ENCODE peak calls at places on chromosomes 1 and 21, in eight cellular contexts. M is mucosa of descending colon, C is GM12865, O is SJSA1, A is lower leg skin, Y is lung, B is fibroblast of lung, D is cardiac muscle cell. E is an unnamed sample.

GRCh38 chr1:33167650-33168447 is 14.0 kb downstream of the TRIM62 start:
- DNase-seq in M (no peak), C (no peak), O (no peak), A (no peak), Y (no peak), B (peak), D (no peak), E (no peak)

GRCh38 chr1:178120088-178120487 is 26.2 kb downstream of the RASAL2 start:
- DNase-seq in M (no peak), C (no peak), O (no peak), A (no peak), Y (no peak), B (no peak), D (no peak), E (no peak)

GRCh38 chr1:75366595-75366994 is 232.4 kb downstream of the LHX8 start:
- DNase-seq in M (no peak), C (no peak), O (no peak), A (no peak), Y (no peak), B (no peak), D (no peak), E (no peak)

GRCh38 chr1:70277875-70278274 is 56.7 kb downstream of the SRSF11 start:
- DNase-seq in M (no peak), C (no peak), O (no peak), A (no peak), Y (no peak), B (no peak), D (no peak), E (no peak)

GRCh38 chr1:86703696-86704455 is 500 bp upstream of the SH3GLB1 start:
- DNase-seq in M (no peak), C (peak), O (no peak), A (no peak), Y (peak), B (peak), D (no peak), E (no peak)

GRCh38 chr1:239831577-239832355 is 259.9 kb upstream of the FMN2 start:
- DNase-seq in M (no peak), C (no peak), O (no peak), A (no peak), Y (no peak), B (no peak), D (no peak), E (no peak)

GRCh38 chr1:97412155-97412554 is 508.7 kb downstream of the DPYD start:
- DNase-seq in M (no peak), C (no peak), O (no peak), A (no peak), Y (no peak), B (peak), D (no peak), E (no peak)

GRCh38 chr1:202240956-202241355 is 47.4 kb downstream of the LGR6 start:
- DNase-seq in M (no peak), C (no peak), O (no peak), A (no peak), Y (no peak), B (no peak), D (no peak), E (no peak)

GRCh38 chr1:18778437-18778836 is 81.0 kb downstream of the TAS1R2 start:
- DNase-seq in M (no peak), C (no peak), O (no peak), A (no peak), Y (no peak), B (no peak), D (no peak), E (no peak)

GRCh38 chr21:45972353-45972715 is 9.2 kb upstream of the COL6A1 start:
- DNase-seq in M (peak), C (no peak), O (peak), A (peak), Y (no peak), B (no peak), D (no peak), E (no peak)

GRCh38 chr1:4691766-4692405 is 37.5 kb downstream of the AJAP1 start:
- DNase-seq in M (no peak), C (no peak), O (no peak), A (no peak), Y (no peak), B (no peak), D (no peak), E (no peak)

GRCh38 chr1:236150291-236150940 is 8.1 kb downstream of the GPR137B start:
- DNase-seq in M (no peak), C (peak), O (no peak), A (peak), Y (no peak), B (no peak), D (no peak), E (no peak)

GRCh38 chr1:119737040-119737682 is 25.4 kb downstream of the PHGDH start:
- DNase-seq in M (peak), C (no peak), O (no peak), A (no peak), Y (no peak), B (peak), D (peak), E (no peak)

GRCh38 chr1:96234299-96234698 is 487.3 kb upstream of the PTBP2 start:
- DNase-seq in M (no peak), C (no peak), O (no peak), A (peak), Y (peak), B (peak), D (peak), E (no peak)

GRCh38 chr1:223199094-223199647 is 56.1 kb upstream of the TLR5 start:
- DNase-seq in M (no peak), C (no peak), O (no peak), A (no peak), Y (no peak), B (peak), D (no peak), E (no peak)

GRCh38 chr1:40806724-40807675 is 23.4 kb downstream of the KCNQ4 start:
- DNase-seq in M (no peak), C (no peak), O (no peak), A (no peak), Y (no peak), B (no peak), D (peak), E (no peak)

GRCh38 chr1:214438059-214438458 is 113.3 kb downstream of the PTPN14 start:
- DNase-seq in M (no peak), C (no peak), O (no peak), A (no peak), Y (no peak), B (no peak), D (peak), E (no peak)

GRCh38 chr1:11826946-11827345 is 20.6 kb downstream of the NPPA start:
- DNase-seq in M (no peak), C (no peak), O (no peak), A (no peak), Y (no peak), B (no peak), D (no peak), E (no peak)

GRCh38 chr1:115706774-115707425 is 61.6 kb downstream of the CASQ2 start:
- DNase-seq in M (no peak), C (peak), O (peak), A (no peak), Y (no peak), B (peak), D (peak), E (peak)

GRCh38 chr1:232416026-232416568 is 213.8 kb downstream of the SIPA1L2 start:
- DNase-seq in M (no peak), C (no peak), O (no peak), A (no peak), Y (no peak), B (peak), D (no peak), E (no peak)

GRCh38 chr1:164561007-164561406 is 2.0 kb downstream of the PBX1 start:
- DNase-seq in M (no peak), C (no peak), O (peak), A (no peak), Y (no peak), B (peak), D (no peak), E (no peak)

GRCh38 chr1:221794925-221795324 is 53.0 kb upstream of the DUSP10 start:
- DNase-seq in M (no peak), C (no peak), O (no peak), A (no peak), Y (no peak), B (no peak), D (no peak), E (no peak)

GRCh38 chr1:83905315-83905907 is 93.5 kb downstream of the TTLL7 start:
- DNase-seq in M (no peak), C (peak), O (no peak), A (no peak), Y (no peak), B (no peak), D (peak), E (no peak)

GRCh38 chr21:32448803-32449594 is 36.5 kb downstream of the EVA1C start:
- DNase-seq in M (no peak), C (no peak), O (peak), A (no peak), Y (no peak), B (peak), D (no peak), E (peak)

GRCh38 chr1:164610528-164611222 is 51.7 kb downstream of the PBX1 start:
- DNase-seq in M (no peak), C (no peak), O (no peak), A (no peak), Y (no peak), B (no peak), D (no peak), E (no peak)

GRCh38 chr1:58515794-58516401 is 30.6 kb downstream of the OMA1 start:
- DNase-seq in M (no peak), C (peak), O (peak), A (no peak), Y (peak), B (peak), D (peak), E (peak)

GRCh38 chr1:168104535-168104934 is 32.2 kb downstream of the GPR161 start:
- DNase-seq in M (no peak), C (no peak), O (no peak), A (peak), Y (no peak), B (no peak), D (no peak), E (no peak)

GRCh38 chr1:234731371-234732085 is 121.5 kb upstream of the IRF2BP2 start:
- DNase-seq in M (no peak), C (peak), O (peak), A (no peak), Y (no peak), B (peak), D (no peak), E (no peak)

GRCh38 chr1:83113686-83114085 is 885.2 kb downstream of the TTLL7 start:
- DNase-seq in M (no peak), C (no peak), O (no peak), A (no peak), Y (no peak), B (no peak), D (no peak), E (no peak)

GRCh38 chr21:37532868-37533780 is 166.6 kb downstream of the DYRK1A start:
- DNase-seq in M (no peak), C (peak), O (no peak), A (no peak), Y (no peak), B (peak), D (no peak), E (no peak)

GRCh38 chr21:37358392-37358791 is 8.2 kb upstream of the DYRK1A start:
- DNase-seq in M (no peak), C (no peak), O (no peak), A (no peak), Y (no peak), B (no peak), D (no peak), E (no peak)

GRCh38 chr1:167474191-167474641 is 44.1 kb downstream of the CD247 start:
- DNase-seq in M (no peak), C (no peak), O (no peak), A (no peak), Y (no peak), B (no peak), D (no peak), E (no peak)

GRCh38 chr1:191963781-191964455 is 194.3 kb upstream of the RGS18 start:
- DNase-seq in M (no peak), C (no peak), O (no peak), A (no peak), Y (no peak), B (peak), D (no peak), E (peak)

GRCh38 chr1:182189535-182190066 is 128.1 kb upstream of the ZNF648 start:
- DNase-seq in M (no peak), C (peak), O (no peak), A (no peak), Y (no peak), B (peak), D (no peak), E (no peak)

GRCh38 chr1:54136963-54137531 is 15.8 kb downstream of the CDCP2 start:
- DNase-seq in M (no peak), C (no peak), O (no peak), A (no peak), Y (no peak), B (no peak), D (no peak), E (no peak)
- H3K4me3 ChIP-seq in M (no peak), C (no peak), O (no peak), A (no peak), Y (no peak), B (no peak), D (no peak), E (no peak)

GRCh38 chr1:30729906-30730305 is 6.5 kb upstream of the MATN1 start:
- DNase-seq in M (no peak), C (no peak), O (no peak), A (no peak), Y (no peak), B (no peak), D (no peak), E (no peak)

GRCh38 chr1:30731806-30732276 is 8.5 kb upstream of the MATN1 start:
- DNase-seq in M (no peak), C (no peak), O (no peak), A (no peak), Y (no peak), B (no peak), D (no peak), E (no peak)

GRCh38 chr1:30728832-30729638 is 5.7 kb upstream of the MATN1 start:
- DNase-seq in M (no peak), C (no peak), O (no peak), A (no peak), Y (no peak), B (no peak), D (no peak), E (no peak)

GRCh38 chr1:30731109-30731805 is 7.9 kb upstream of the MATN1 start:
- DNase-seq in M (no peak), C (no peak), O (no peak), A (no peak), Y (no peak), B (no peak), D (no peak), E (no peak)

DNA sequence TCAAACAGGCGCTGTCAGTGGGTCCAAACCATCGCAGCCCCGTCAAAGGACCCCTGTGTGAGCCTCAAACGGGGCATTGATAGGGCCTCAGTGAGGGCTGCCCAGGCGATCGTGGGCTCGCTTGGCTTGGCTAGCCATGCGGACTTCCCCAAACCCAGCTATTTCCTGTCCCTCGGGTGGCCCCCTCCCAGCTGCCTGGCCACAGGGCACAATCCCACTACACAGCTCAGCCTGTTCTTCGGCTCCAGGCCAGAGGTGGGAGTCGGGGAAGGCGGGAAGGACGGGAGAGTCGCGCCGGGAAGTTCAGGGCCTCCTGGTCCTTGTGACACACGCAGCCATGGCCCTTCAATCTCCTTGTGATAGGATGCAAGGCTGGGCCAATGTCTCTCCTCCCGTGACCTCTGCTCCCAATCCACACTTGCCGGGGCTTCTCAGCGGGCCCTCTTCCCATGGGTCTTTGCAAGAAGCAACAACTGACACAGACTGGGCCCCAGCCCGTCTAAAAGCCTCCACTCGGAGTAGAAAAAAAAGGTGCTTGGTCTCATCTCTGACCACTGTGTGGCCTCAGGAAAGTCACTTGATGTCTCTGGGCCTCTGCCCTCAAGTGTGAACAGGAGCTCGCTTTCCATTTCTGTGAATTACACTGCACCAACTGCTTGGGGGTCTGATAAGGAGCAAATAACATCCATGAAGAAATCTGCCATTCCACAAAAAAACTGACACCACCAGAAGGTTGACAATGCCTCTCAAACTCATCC is 7.1 kb upstream of the MATN1 start:
- DNase-seq in M (no peak), C (peak), O (no peak), A (no peak), Y (no peak), B (no peak), D (no peak), E (no peak)
- H3K4me3 ChIP-seq in M (no peak), C (no peak), O (no peak), A (no peak), Y (no peak), B (no peak), D (no peak), E (no peak)

GRCh38 chr1:1245840-1246205 is 699 bp downstream of the C1QTNF12 start:
- DNase-seq in M (no peak), C (no peak), O (no peak), A (no peak), Y (no peak), B (no peak), D (no peak), E (no peak)

GRCh38 chr1:1243807-1244191 is 2.7 kb downstream of the C1QTNF12 start:
- DNase-seq in M (no peak), C (no peak), O (no peak), A (no peak), Y (no peak), B (no peak), D (no peak), E (no peak)

GRCh38 chr1:1243261-1243660 is 3.3 kb downstream of the C1QTNF12 start:
- DNase-seq in M (no peak), C (no peak), O (no peak), A (no peak), Y (no peak), B (no peak), D (no peak), E (no peak)

GRCh38 chr1:1245178-1245839 is 1.2 kb downstream of the C1QTNF12 start:
- DNase-seq in M (no peak), C (no peak), O (no peak), A (no peak), Y (no peak), B (no peak), D (no peak), E (no peak)

GRCh38 chr1:1244192-1244811 is 2.2 kb downstream of the C1QTNF12 start:
- DNase-seq in M (peak), C (no peak), O (no peak), A (no peak), Y (no peak), B (no peak), D (no peak), E (no peak)
- H3K4me3 ChIP-seq in M (no peak), C (no peak), O (no peak), A (no peak), Y (no peak), B (no peak), D (no peak), E (no peak)

DNA sequence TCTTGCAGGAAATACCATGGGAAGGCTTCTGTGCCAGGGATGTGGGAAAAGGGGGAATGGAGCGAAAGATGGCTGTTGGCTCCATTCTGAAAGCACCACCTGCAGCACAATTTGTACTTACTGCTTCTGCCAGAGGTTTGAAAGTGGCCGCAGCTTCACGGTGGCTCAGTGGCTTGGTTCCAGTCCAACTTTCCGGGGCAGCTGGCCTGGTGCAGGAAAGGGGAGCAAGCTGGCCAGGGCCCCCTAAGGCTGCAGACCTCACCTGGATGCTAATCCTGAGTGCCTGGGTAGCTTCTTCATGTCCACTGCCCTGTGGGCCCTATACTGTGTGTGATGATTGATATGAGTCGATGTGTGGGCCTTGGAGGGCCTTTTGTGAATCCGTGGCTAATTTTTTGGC is 387.0 kb upstream of the VAMP3 start:
- DNase-seq in M (no peak), C (no peak), O (no peak), A (peak), Y (no peak), B (no peak), D (no peak), E (no peak)
- H3K4me3 ChIP-seq in M (no peak), C (no peak), O (no peak), A (no peak), Y (no peak), B (no peak), D (no peak), E (no peak)

DNA sequence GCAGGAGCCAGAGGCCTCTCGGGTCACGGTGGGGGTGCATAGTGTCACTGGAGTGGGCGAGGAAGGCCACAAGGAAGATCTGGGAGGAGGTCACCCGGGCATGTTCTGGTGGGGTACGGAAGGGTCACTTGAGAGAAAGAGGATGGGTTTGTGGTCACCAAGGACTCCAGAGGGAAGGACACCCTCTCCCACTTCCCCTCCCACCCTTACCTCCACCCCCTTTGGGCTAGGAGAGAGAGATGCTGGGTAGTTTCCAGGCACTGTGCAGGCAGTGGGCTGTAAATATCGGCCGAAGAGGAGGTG is 703 bp downstream of the AMIGO1 start:
- DNase-seq in M (no peak), C (no peak), O (no peak), A (no peak), Y (no peak), B (no peak), D (no peak), E (no peak)
- H3K4me3 ChIP-seq in M (no peak), C (peak), O (no peak), A (no peak), Y (peak), B (no peak), D (peak), E (peak)

GRCh38 chr1:200737647-200738296 is 921 bp upstream of the CAMSAP2 start:
- DNase-seq in M (no peak), C (no peak), O (no peak), A (no peak), Y (no peak), B (no peak), D (no peak), E (no peak)
- H3K4me3 ChIP-seq in M (no peak), C (no peak), O (peak), A (no peak), Y (no peak), B (no peak), D (no peak), E (no peak)

GRCh38 chr1:51663105-51663504 is 46.2 kb downstream of the OSBPL9 start:
- DNase-seq in M (no peak), C (no peak), O (no peak), A (no peak), Y (no peak), B (peak), D (no peak), E (no peak)

GRCh38 chr1:51663721-51664120 is 46.8 kb downstream of the OSBPL9 start:
- DNase-seq in M (no peak), C (no peak), O (no peak), A (no peak), Y (no peak), B (no peak), D (no peak), E (no peak)

GRCh38 chr1:51664412-51665240 is 47.7 kb downstream of the OSBPL9 start:
- DNase-seq in M (no peak), C (no peak), O (peak), A (no peak), Y (no peak), B (peak), D (peak), E (peak)

GRCh38 chr1:51661081-51661518 is 44.2 kb downstream of the OSBPL9 start:
- DNase-seq in M (no peak), C (no peak), O (peak), A (no peak), Y (no peak), B (peak), D (peak), E (peak)

DNA sequence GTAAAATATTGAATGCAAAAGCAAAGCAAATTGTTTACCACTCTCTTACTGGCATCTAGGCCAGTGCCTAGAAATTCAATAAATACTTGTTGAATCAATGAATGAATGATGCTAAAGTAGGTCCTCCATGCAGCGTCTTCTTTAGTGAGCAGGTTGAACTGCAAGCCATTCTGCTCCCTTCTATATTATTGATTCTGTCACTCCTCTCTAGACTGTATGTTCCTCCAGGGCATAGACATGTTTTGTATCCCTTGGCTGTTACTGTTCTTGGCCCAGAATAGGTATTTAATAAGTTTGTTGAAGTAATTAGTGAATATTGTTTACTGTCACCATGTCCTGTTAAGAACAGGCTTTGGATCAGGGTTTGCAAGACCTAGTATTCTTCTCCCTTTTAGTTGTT is 43.7 kb downstream of the OSBPL9 start:
- DNase-seq in M (no peak), C (no peak), O (no peak), A (no peak), Y (no peak), B (no peak), D (no peak), E (no peak)
- H3K4me3 ChIP-seq in M (no peak), C (no peak), O (no peak), A (no peak), Y (no peak), B (no peak), D (no peak), E (no peak)

E was measured in AG04449.